ENCODE peak calls at places on chromosome X, in five cellular contexts. K, G, I, N and P are unnamed samples.

GRCh38 chrX:12702509-12703091 is 88.6 kb upstream of the PRPS2 start:
- DNase-seq in K (no peak), I (no peak), N (peak), G (peak), P (no peak)

GRCh38 chrX:124401696-124402095 is 55.3 kb downstream of the SH2D1A start:
- DNase-seq in G (peak), I (no peak), K (no peak), N (no peak), P (no peak)

GRCh38 chrX:77548751-77549150 is 101.6 kb downstream of the FGF16 start:
- DNase-seq in G (no peak), I (no peak), K (no peak), N (no peak), P (no peak)

GRCh38 chrX:34849371-34849770 is 93.2 kb upstream of the FAM47B start:
- DNase-seq in K (no peak), G (no peak), I (no peak), N (no peak), P (no peak)

GRCh38 chrX:10083809-10084208 is 73.0 kb upstream of the CLCN4 start:
- DNase-seq in I (no peak), K (no peak), N (no peak), G (no peak), P (no peak)

GRCh38 chrX:77949840-77950239 is 19.6 kb downstream of the PGAM4 start:
- DNase-seq in N (no peak), I (no peak), K (no peak), G (no peak), P (no peak)

GRCh38 chrX:141952603-141953002 is 48.9 kb downstream of the MAGEC1 start:
- DNase-seq in K (no peak), I (no peak), G (no peak), N (no peak), P (no peak)

GRCh38 chrX:74923942-74924448 is 1.3 kb downstream of the NEXMIF start:
- DNase-seq in K (no peak), G (no peak), N (peak), I (no peak), P (peak)

GRCh38 chrX:136538811-136539210 is 6.8 kb downstream of the VGLL1 start:
- DNase-seq in N (no peak), K (no peak), G (no peak), I (no peak), P (no peak)

GRCh38 chrX:44871114-44871645 is 1.8 kb upstream of the KDM6A start:
- DNase-seq in K (peak), G (peak), N (no peak), I (no peak), P (no peak)

GRCh38 chrX:8191022-8191421 is 20.0 kb upstream of the VCX2 start:
- DNase-seq in G (no peak), N (no peak), I (no peak), K (no peak), P (no peak)

GRCh38 chrX:139967300-139967699 is 2.0 kb upstream of the CXorf66 start:
- DNase-seq in K (no peak), I (no peak), N (peak), G (no peak), P (peak)

GRCh38 chrX:68571292-68572256 is 72.7 kb downstream of the YIPF6 start:
- DNase-seq in K (no peak), I (no peak), N (no peak), G (no peak), P (peak)

GRCh38 chrX:17654116-17654515 is 83.2 kb upstream of the SCML1 start:
- DNase-seq in I (no peak), K (no peak), N (no peak), G (no peak), P (no peak)

GRCh38 chrX:106726485-106727437 is at the start of gene RNF128:
- DNase-seq in N (peak), I (peak), G (peak), K (peak), P (no peak)

GRCh38 chrX:1681439-1681838 is 66.6 kb downstream of the ASMT start:
- DNase-seq in N (no peak), G (no peak), I (no peak), K (no peak), P (no peak)

GRCh38 chrX:2578864-2579263 is 78.1 kb upstream of the DHRSX start:
- DNase-seq in I (no peak), G (no peak), N (no peak), K (no peak), P (no peak)

GRCh38 chrX:99394450-99394849 is 1015.6 kb downstream of the PCDH19 start:
- DNase-seq in N (no peak), K (no peak), G (no peak), I (no peak), P (no peak)

GRCh38 chrX:55007633-55008032 is 7.5 kb downstream of the APEX2 start:
- DNase-seq in K (peak), I (no peak), N (no peak), G (no peak), P (no peak)

GRCh38 chrX:55006827-55007621 is 6.9 kb downstream of the APEX2 start:
- DNase-seq in G (no peak), K (no peak), N (no peak), I (no peak), P (no peak)

GRCh38 chrX:55008571-55009358 is 8.6 kb downstream of the APEX2 start:
- DNase-seq in N (no peak), I (no peak), K (no peak), G (no peak), P (peak)

GRCh38 chrX:55014897-55015299 is 14.7 kb downstream of the APEX2 start:
- DNase-seq in K (no peak), G (no peak), I (no peak), N (no peak), P (no peak)

DNA sequence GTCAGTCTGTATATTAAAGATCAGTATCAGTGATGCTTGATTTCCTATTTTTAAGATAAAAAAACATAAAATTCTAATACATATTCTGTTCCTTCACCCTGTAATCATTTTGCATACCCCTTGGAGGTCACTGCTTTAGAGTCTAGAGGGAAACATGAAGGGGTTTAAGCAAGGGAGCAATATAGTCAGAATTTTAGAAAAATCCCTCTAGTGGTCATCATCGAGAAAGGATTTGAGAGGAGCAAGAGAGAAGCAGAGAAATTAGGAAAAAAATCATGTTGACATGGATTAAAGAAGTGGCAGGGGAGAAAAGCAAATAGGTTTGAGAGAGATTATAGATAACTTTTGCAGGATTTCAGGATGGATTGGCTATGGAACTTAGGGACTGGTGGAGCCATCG is 11.1 kb downstream of the APEX2 start:
- DNase-seq in I (no peak), G (no peak), N (peak), K (no peak), P (no peak)
- TF ChIP-seq CTCF in I (peak), G (no peak), N (peak), K (no peak), P (no peak)

DNA sequence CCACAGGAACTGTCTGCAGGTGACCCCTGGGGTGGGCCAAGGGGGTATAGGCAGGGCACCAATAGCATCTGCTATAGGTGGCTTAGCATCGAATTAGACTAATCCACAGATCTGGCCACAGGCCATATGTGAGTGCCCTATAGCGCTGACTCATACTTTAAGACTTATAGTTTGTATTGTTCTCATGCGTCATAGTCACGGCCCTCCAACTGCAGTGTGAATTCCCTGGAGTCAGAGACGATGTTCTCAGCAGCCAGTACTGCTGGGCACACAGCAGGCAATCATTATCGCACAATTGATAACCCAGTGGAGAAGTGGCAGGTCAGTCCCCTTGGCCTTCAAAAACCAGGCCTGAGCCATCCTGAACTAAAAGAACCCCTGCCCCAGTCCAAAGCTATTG is 58.1 kb downstream of the ADGRG2 start:
- DNase-seq in K (no peak), N (no peak), G (no peak), I (no peak), P (no peak)
- TF ChIP-seq CTCF in K (no peak), N (no peak), G (no peak), I (no peak), P (no peak)

DNA sequence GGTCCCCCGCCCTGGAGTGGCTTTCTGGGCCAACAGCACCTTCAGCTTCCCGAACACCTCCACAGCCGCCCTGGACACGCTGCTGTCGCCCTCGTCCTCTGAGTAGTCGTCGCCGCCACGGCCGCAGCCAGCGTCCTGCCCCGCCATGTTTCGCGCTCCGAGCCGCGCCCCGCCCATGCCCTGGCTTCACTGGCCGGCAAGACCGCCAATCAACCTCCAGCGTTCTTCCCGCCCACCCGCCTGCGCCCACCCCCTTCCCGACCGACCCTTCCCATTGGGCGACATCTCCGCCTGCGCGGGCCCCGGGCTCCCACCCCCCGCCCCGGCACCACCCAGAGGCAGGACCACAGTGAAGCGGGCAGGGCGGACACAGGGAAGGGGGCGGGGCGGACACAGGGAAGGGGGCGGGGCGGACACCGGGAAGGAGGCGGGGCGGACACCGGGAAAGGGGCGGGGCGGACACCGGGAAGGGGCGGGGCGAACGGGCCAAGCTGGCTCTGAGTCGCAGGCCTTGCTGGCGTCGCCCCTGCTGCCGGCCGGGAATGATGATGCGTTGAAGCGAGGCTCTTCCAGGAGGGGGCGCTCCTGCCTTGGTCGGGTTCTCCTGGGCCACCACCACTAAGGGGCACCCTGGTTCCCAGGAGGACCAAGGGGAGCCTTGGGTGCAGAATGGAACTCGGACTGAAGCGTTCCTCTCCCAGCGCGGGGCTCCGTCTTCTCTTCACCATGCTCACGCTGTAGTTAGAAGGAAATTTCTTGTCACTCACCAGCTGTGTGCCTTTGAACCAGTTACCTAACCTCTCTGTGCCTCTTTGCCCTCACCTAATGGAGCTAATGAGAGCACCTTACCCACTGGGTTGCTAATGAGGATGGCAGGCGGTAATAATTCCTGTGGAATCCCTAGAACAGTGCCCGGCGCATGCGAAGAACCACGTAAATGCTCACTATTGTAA is at the start of gene HAUS7:
- DNase-seq in G (peak), N (peak), K (peak), I (peak), P (peak)
- TF ChIP-seq CTCF in G (peak), N (peak), K (peak), I (peak), P (peak)

GRCh38 chrX:15497865-15498264 is 2.7 kb upstream of the BMX start:
- DNase-seq in K (peak), I (peak), N (peak), G (peak), P (peak)

GRCh38 chrX:15498741-15499140 is 1.9 kb upstream of the BMX start:
- DNase-seq in K (no peak), I (no peak), G (no peak), N (no peak), P (no peak)

GRCh38 chrX:15495801-15496200 is 2.7 kb upstream of the PIR start:
- DNase-seq in I (no peak), G (no peak), N (no peak), K (no peak), P (no peak)

GRCh38 chrX:15496809-15497208 is 3.7 kb upstream of the PIR start:
- DNase-seq in K (no peak), I (no peak), N (no peak), G (no peak), P (no peak)

GRCh38 chrX:15493118-15494082 is at the start of gene PIR:
- DNase-seq in K (peak), G (peak), I (peak), N (peak), P (peak)
- TF ChIP-seq CTCF in K (peak), G (no peak), I (peak), N (peak), P (peak)

GRCh38 chrX:93585661-93586060 is 87.7 kb downstream of the NAP1L3 start:
- DNase-seq in G (no peak), I (no peak), N (no peak), K (no peak), P (no peak)

GRCh38 chrX:93594780-93595179 is 78.6 kb downstream of the NAP1L3 start:
- DNase-seq in I (no peak), G (no peak), K (no peak), N (no peak), P (no peak)

GRCh38 chrX:93591398-93591797 is 82.0 kb downstream of the NAP1L3 start:
- DNase-seq in I (no peak), G (no peak), K (no peak), N (no peak), P (no peak)
- TF ChIP-seq CTCF in I (no peak), G (no peak), K (no peak), N (peak), P (no peak)